ENCODE peak calls at places on chromosomes 16 and 17, in five cellular contexts. O is CD4-positive, alpha-beta memory T cell; L is stomach; B is CD8-positive, alpha-beta T cell; Q is psoas muscle. V is an unnamed sample.

GRCh38 chr17:64326420-64327054 is 63.5 kb upstream of the TEX2 start:
- DNase-seq in O (no peak), L (peak), B (no peak), Q (peak), V (no peak)

GRCh38 chr17:42928714-42929496 is 28.3 kb downstream of the G6PC1 start:
- DNase-seq in O (no peak), L (peak), B (no peak), Q (no peak), V (peak)

GRCh38 chr17:76866774-76867577 is 1.2 kb upstream of the MGAT5B start:
- DNase-seq in O (no peak), L (no peak), B (no peak), Q (no peak), V (no peak)

GRCh38 chr17:17039911-17040310 is 2.3 kb upstream of the MPRIP start:
- DNase-seq in O (no peak), L (no peak), B (no peak), Q (no peak), V (no peak)

GRCh38 chr16:5604770-5605169 is 507.2 kb upstream of the EEF2KMT start:
- DNase-seq in O (no peak), L (no peak), B (no peak), Q (no peak), V (peak)

GRCh38 chr16:10876799-10877341 is at the start of gene CIITA:
- DNase-seq in O (peak), L (peak), B (peak), Q (peak), V (peak)

GRCh38 chr16:19808061-19808621 is 76.5 kb downstream of the GPRC5B start:
- DNase-seq in O (no peak), L (peak), B (no peak), Q (no peak), V (no peak)

GRCh38 chr16:84680165-84680842 is 19.5 kb upstream of the USP10 start:
- DNase-seq in O (no peak), L (no peak), B (no peak), Q (no peak), V (no peak)

GRCh38 chr16:14181371-14182050 is 110.4 kb downstream of the MRTFB start:
- DNase-seq in O (no peak), L (no peak), B (no peak), Q (no peak), V (no peak)

GRCh38 chr17:44279586-44280344 is 11.8 kb upstream of the SLC4A1 start:
- DNase-seq in O (no peak), L (peak), B (peak), Q (peak), V (no peak)

GRCh38 chr16:58652741-58653140 is 23.1 kb upstream of the CNOT1 start:
- DNase-seq in O (no peak), L (no peak), B (no peak), Q (no peak), V (no peak)

GRCh38 chr17:80376531-80376930 is 38.4 kb upstream of the ENDOV start:
- DNase-seq in O (no peak), L (no peak), B (no peak), Q (no peak), V (no peak)

GRCh38 chr16:76207270-76207669 is 69.9 kb upstream of the CNTNAP4 start:
- DNase-seq in O (no peak), L (no peak), B (no peak), Q (no peak), V (no peak)

GRCh38 chr16:28974007-28974436 is 556 bp upstream of the SPNS1 start:
- DNase-seq in O (no peak), L (peak), B (no peak), Q (peak), V (no peak)

GRCh38 chr17:16048797-16049449 is 49.3 kb downstream of the TTC19 start:
- DNase-seq in O (no peak), L (no peak), B (no peak), Q (no peak), V (no peak)

GRCh38 chr17:20184191-20184590 is 175.0 kb downstream of the SPECC1 start:
- DNase-seq in O (no peak), L (no peak), B (no peak), Q (no peak), V (no peak)

GRCh38 chr17:82831041-82831817 is 8.6 kb downstream of the ZNF750 start:
- DNase-seq in O (no peak), L (no peak), B (no peak), Q (no peak), V (no peak)

GRCh38 chr17:7558544-7559306 is at the start of gene TNFSF13:
- DNase-seq in O (no peak), L (peak), B (no peak), Q (peak), V (no peak)

GRCh38 chr16:64951193-64951592 is 170.7 kb downstream of the CDH11 start:
- DNase-seq in O (no peak), L (no peak), B (no peak), Q (no peak), V (no peak)

GRCh38 chr16:77548766-77549165 is 113.9 kb upstream of the ADAMTS18 start:
- DNase-seq in O (no peak), L (no peak), B (no peak), Q (no peak), V (no peak)

GRCh38 chr17:17306181-17306580 is 3.0 kb downstream of the NT5M start:
- DNase-seq in O (no peak), L (no peak), B (no peak), Q (no peak), V (no peak)

GRCh38 chr17:58278661-58279015 is 2.1 kb downstream of the MPO start:
- DNase-seq in O (no peak), L (no peak), B (no peak), Q (peak), V (no peak)

GRCh38 chr16:19354371-19354770 is 63.3 kb upstream of the TMC5 start:
- DNase-seq in O (no peak), L (no peak), B (no peak), Q (no peak), V (no peak)

GRCh38 chr17:9138161-9138717 is 116.9 kb downstream of the NTN1 start:
- DNase-seq in O (no peak), L (no peak), B (no peak), Q (no peak), V (no peak)

GRCh38 chr16:9297437-9298113 is 206.1 kb downstream of the HAPSTR1 start:
- DNase-seq in O (no peak), L (peak), B (no peak), Q (no peak), V (no peak)

GRCh38 chr17:44589316-44590071 is 32.2 kb downstream of the FZD2 start:
- DNase-seq in O (no peak), L (no peak), B (no peak), Q (no peak), V (no peak)

GRCh38 chr16:617855-618254 is 12.9 kb upstream of the WFIKKN1 start:
- DNase-seq in O (no peak), L (no peak), B (no peak), Q (no peak), V (no peak)

GRCh38 chr17:57916925-57917858 is 38.0 kb downstream of the CUEDC1 start:
- DNase-seq in O (peak), L (no peak), B (peak), Q (no peak), V (no peak)

GRCh38 chr17:2262146-2262587 is 41.4 kb downstream of the SMG6 start:
- DNase-seq in O (no peak), L (no peak), B (no peak), Q (no peak), V (no peak)

GRCh38 chr17:41907633-41908539 is 10.9 kb downstream of the ACLY start:
- DNase-seq in O (no peak), L (no peak), B (no peak), Q (no peak), V (no peak)

GRCh38 chr16:30049871-30050270 is 15.7 kb upstream of the ALDOA start:
- DNase-seq in O (no peak), L (no peak), B (no peak), Q (no peak), V (no peak)

GRCh38 chr16:11047057-11047456 is 102.7 kb downstream of the CLEC16A start:
- DNase-seq in O (no peak), L (no peak), B (no peak), Q (no peak), V (no peak)

GRCh38 chr17:1076299-1076981 is 79.5 kb downstream of the TIMM22 start:
- DNase-seq in O (no peak), L (no peak), B (no peak), Q (peak), V (no peak)

GRCh38 chr17:15236281-15237105 is 28.6 kb downstream of the PMP22 start:
- DNase-seq in O (no peak), L (no peak), B (no peak), Q (no peak), V (peak)

GRCh38 chr16:55734665-55735064 is 78.9 kb downstream of the SLC6A2 start:
- DNase-seq in O (no peak), L (no peak), B (no peak), Q (no peak), V (no peak)
- H3K4me3 ChIP-seq in O (no peak), L (no peak), B (no peak), Q (no peak), V (no peak)

GRCh38 chr17:28940675-28941074 is 10.6 kb downstream of the PHF12 start:
- DNase-seq in O (no peak), L (no peak), B (no peak), Q (peak), V (no peak)
- H3K4me3 ChIP-seq in O (no peak), L (no peak), B (no peak), Q (no peak), V (no peak)

DNA sequence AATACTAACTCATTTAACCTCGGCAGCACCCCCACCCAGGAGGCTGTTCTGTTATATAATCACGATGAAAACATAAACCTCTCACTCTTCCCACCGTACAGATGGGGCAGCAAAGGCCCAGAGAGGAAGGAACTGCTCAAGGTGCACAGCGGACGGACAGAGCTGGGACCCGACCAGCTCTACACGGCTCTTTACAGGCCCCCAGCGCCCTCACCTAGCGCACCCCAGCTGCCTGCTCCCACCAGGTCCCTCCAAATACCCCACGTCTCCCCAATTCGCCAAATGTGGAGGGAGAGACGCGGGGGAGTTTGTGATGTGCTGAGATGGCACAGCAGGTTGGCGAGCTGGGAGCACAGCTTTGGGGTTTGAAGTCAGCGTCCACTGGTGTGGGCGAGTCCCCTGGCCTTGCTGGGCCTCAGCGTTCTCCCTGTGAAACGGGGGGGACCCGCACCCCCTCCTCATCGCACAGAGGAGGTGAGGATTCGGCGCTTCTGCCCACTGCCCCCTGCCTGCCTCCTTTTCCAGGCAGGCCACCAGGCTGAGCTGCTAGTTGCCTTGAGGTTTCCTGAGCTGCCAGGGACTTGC is 54.1 kb downstream of the CBFA2T3 start:
- DNase-seq in O (no peak), L (no peak), B (peak), Q (no peak), V (no peak)
- H3K4me3 ChIP-seq in O (no peak), L (no peak), B (no peak), Q (no peak), V (no peak)

DNA sequence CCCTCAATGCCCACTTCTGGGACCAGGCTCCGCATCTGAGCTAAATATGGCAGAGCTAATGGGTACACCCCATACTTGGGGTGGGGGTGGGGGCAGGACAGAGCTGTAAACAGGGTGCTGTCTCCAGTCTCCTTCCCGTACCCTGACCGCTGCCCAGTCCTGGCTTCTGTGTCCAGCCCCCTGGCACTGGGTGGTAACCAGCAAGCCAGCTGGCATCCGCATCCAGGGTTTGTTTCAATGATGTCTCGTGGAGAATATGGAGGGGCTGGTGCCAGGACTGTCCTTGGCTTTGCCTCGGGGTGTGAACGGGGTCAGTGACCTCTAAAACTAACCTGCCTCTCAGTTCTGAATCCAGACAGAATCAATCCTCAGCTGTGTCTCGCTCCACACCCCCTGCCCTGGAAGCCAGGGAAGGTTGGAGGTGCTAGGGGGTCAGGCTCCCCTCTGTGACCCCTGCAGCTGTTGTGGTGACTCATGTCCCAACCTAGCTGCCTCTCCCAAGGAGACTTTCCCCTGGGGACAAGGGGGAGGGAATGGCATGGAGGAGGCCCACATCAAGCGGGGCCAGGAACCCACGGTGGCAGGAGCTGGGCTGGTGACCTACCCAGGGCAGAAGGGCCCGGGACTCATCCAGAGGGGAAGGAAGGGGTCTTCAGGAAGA is 1.5 kb upstream of the PNMT start:
- DNase-seq in O (no peak), L (no peak), B (no peak), Q (peak), V (no peak)
- H3K4me3 ChIP-seq in O (no peak), L (no peak), B (no peak), Q (peak), V (no peak)

V was measured in Jurkat, Clone E6-1.